ENCODE peak calls at places on chromosomes 12 and 14, in six cellular contexts. One of them, this sample, is unnamed.

GRCh38 chr14:100416921-100417451 is 93.8 kb downstream of the SLC25A47 start:
- DNase-seq in hepatic stellate cell: peak
- DNase-seq in activated gamma-delta T cell treated with Interleukin-2 at 50 U/mL for 16 hours: no peak
- DNase-seq in lower leg skin: no peak
- DNase-seq in stimulated activated CD4-positive, alpha-beta T cell treated with anti-CD3 and anti-CD28 coated beads, Interleukin-2, amount 100 ng/mL, for 24 hours: no peak
- DNase-seq in psoas muscle: no peak
- DNase-seq in this sample: no peak

GRCh38 chr14:101017209-101017608 is 113.7 kb upstream of the RTL1 start:
- DNase-seq in stimulated activated CD4-positive, alpha-beta T cell treated with anti-CD3 and anti-CD28 coated beads, Interleukin-2, amount 100 ng/mL, for 24 hours: no peak
- DNase-seq in hepatic stellate cell: no peak
- DNase-seq in lower leg skin: no peak
- DNase-seq in activated gamma-delta T cell treated with Interleukin-2 at 50 U/mL for 16 hours: no peak
- DNase-seq in psoas muscle: no peak
- DNase-seq in this sample: no peak

GRCh38 chr14:44564908-44565307 is 57.8 kb upstream of the FSCB start:
- DNase-seq in activated gamma-delta T cell treated with Interleukin-2 at 50 U/mL for 16 hours: no peak
- DNase-seq in hepatic stellate cell: no peak
- DNase-seq in lower leg skin: no peak
- DNase-seq in stimulated activated CD4-positive, alpha-beta T cell treated with anti-CD3 and anti-CD28 coated beads, Interleukin-2, amount 100 ng/mL, for 24 hours: no peak
- DNase-seq in psoas muscle: no peak
- DNase-seq in this sample: no peak

GRCh38 chr14:101037021-101037817 is 133.7 kb upstream of the RTL1 start:
- DNase-seq in stimulated activated CD4-positive, alpha-beta T cell treated with anti-CD3 and anti-CD28 coated beads, Interleukin-2, amount 100 ng/mL, for 24 hours: no peak
- DNase-seq in lower leg skin: no peak
- DNase-seq in hepatic stellate cell: no peak
- DNase-seq in activated gamma-delta T cell treated with Interleukin-2 at 50 U/mL for 16 hours: no peak
- DNase-seq in psoas muscle: no peak
- DNase-seq in this sample: no peak

GRCh38 chr14:76067536-76067935 is 82.0 kb downstream of the IFT43 start:
- DNase-seq in hepatic stellate cell: no peak
- DNase-seq in stimulated activated CD4-positive, alpha-beta T cell treated with anti-CD3 and anti-CD28 coated beads, Interleukin-2, amount 100 ng/mL, for 24 hours: no peak
- DNase-seq in activated gamma-delta T cell treated with Interleukin-2 at 50 U/mL for 16 hours: no peak
- DNase-seq in psoas muscle: no peak
- DNase-seq in lower leg skin: no peak
- DNase-seq in this sample: no peak

GRCh38 chr12:452667-453210 is 7.0 kb upstream of the B4GALNT3 start:
- DNase-seq in lower leg skin: no peak
- DNase-seq in psoas muscle: peak
- DNase-seq in activated gamma-delta T cell treated with Interleukin-2 at 50 U/mL for 16 hours: peak
- DNase-seq in stimulated activated CD4-positive, alpha-beta T cell treated with anti-CD3 and anti-CD28 coated beads, Interleukin-2, amount 100 ng/mL, for 24 hours: peak
- DNase-seq in hepatic stellate cell: no peak
- DNase-seq in this sample: peak

GRCh38 chr12:106429636-106430035 is 72.1 kb downstream of the POLR3B start:
- DNase-seq in hepatic stellate cell: no peak
- DNase-seq in lower leg skin: no peak
- DNase-seq in stimulated activated CD4-positive, alpha-beta T cell treated with anti-CD3 and anti-CD28 coated beads, Interleukin-2, amount 100 ng/mL, for 24 hours: no peak
- DNase-seq in psoas muscle: no peak
- DNase-seq in activated gamma-delta T cell treated with Interleukin-2 at 50 U/mL for 16 hours: no peak
- DNase-seq in this sample: no peak

GRCh38 chr12:103249614-103250013 is 246.2 kb downstream of the C12orf42 start:
- DNase-seq in psoas muscle: no peak
- DNase-seq in lower leg skin: no peak
- DNase-seq in hepatic stellate cell: no peak
- DNase-seq in stimulated activated CD4-positive, alpha-beta T cell treated with anti-CD3 and anti-CD28 coated beads, Interleukin-2, amount 100 ng/mL, for 24 hours: no peak
- DNase-seq in activated gamma-delta T cell treated with Interleukin-2 at 50 U/mL for 16 hours: no peak
- DNase-seq in this sample: no peak

GRCh38 chr14:31388687-31389413 is 31.5 kb downstream of the HEATR5A start:
- DNase-seq in activated gamma-delta T cell treated with Interleukin-2 at 50 U/mL for 16 hours: no peak
- DNase-seq in hepatic stellate cell: peak
- DNase-seq in stimulated activated CD4-positive, alpha-beta T cell treated with anti-CD3 and anti-CD28 coated beads, Interleukin-2, amount 100 ng/mL, for 24 hours: no peak
- DNase-seq in lower leg skin: no peak
- DNase-seq in psoas muscle: no peak
- DNase-seq in this sample: no peak

GRCh38 chr14:20631821-20632389 is 9.6 kb downstream of the OR6S1 start:
- DNase-seq in psoas muscle: peak
- DNase-seq in hepatic stellate cell: no peak
- DNase-seq in lower leg skin: no peak
- DNase-seq in stimulated activated CD4-positive, alpha-beta T cell treated with anti-CD3 and anti-CD28 coated beads, Interleukin-2, amount 100 ng/mL, for 24 hours: no peak
- DNase-seq in activated gamma-delta T cell treated with Interleukin-2 at 50 U/mL for 16 hours: no peak
- DNase-seq in this sample: no peak

GRCh38 chr12:109428038-109428629 is 49.0 kb downstream of the KCTD10 start:
- DNase-seq in activated gamma-delta T cell treated with Interleukin-2 at 50 U/mL for 16 hours: peak
- DNase-seq in stimulated activated CD4-positive, alpha-beta T cell treated with anti-CD3 and anti-CD28 coated beads, Interleukin-2, amount 100 ng/mL, for 24 hours: peak
- DNase-seq in lower leg skin: peak
- DNase-seq in psoas muscle: peak
- DNase-seq in hepatic stellate cell: peak
- DNase-seq in this sample: peak

GRCh38 chr12:113007166-113007565 is 28.8 kb downstream of the OAS2 start:
- DNase-seq in hepatic stellate cell: peak
- DNase-seq in activated gamma-delta T cell treated with Interleukin-2 at 50 U/mL for 16 hours: no peak
- DNase-seq in psoas muscle: no peak
- DNase-seq in stimulated activated CD4-positive, alpha-beta T cell treated with anti-CD3 and anti-CD28 coated beads, Interleukin-2, amount 100 ng/mL, for 24 hours: no peak
- DNase-seq in lower leg skin: no peak
- DNase-seq in this sample: no peak

GRCh38 chr12:23063206-23063605 is 438.2 kb downstream of the ETNK1 start:
- DNase-seq in stimulated activated CD4-positive, alpha-beta T cell treated with anti-CD3 and anti-CD28 coated beads, Interleukin-2, amount 100 ng/mL, for 24 hours: no peak
- DNase-seq in hepatic stellate cell: no peak
- DNase-seq in activated gamma-delta T cell treated with Interleukin-2 at 50 U/mL for 16 hours: no peak
- DNase-seq in psoas muscle: no peak
- DNase-seq in lower leg skin: no peak
- DNase-seq in this sample: no peak

GRCh38 chr12:42482086-42482819 is 107.3 kb downstream of the PRICKLE1 start:
- DNase-seq in stimulated activated CD4-positive, alpha-beta T cell treated with anti-CD3 and anti-CD28 coated beads, Interleukin-2, amount 100 ng/mL, for 24 hours: no peak
- DNase-seq in hepatic stellate cell: no peak
- DNase-seq in lower leg skin: peak
- DNase-seq in psoas muscle: peak
- DNase-seq in activated gamma-delta T cell treated with Interleukin-2 at 50 U/mL for 16 hours: no peak
- DNase-seq in this sample: no peak

GRCh38 chr12:64995831-64996230 is 125.3 kb downstream of the WIF1 start:
- DNase-seq in lower leg skin: no peak
- DNase-seq in psoas muscle: no peak
- DNase-seq in hepatic stellate cell: no peak
- DNase-seq in activated gamma-delta T cell treated with Interleukin-2 at 50 U/mL for 16 hours: no peak
- DNase-seq in stimulated activated CD4-positive, alpha-beta T cell treated with anti-CD3 and anti-CD28 coated beads, Interleukin-2, amount 100 ng/mL, for 24 hours: no peak
- DNase-seq in this sample: no peak

GRCh38 chr14:102799684-102800562 is 22.7 kb downstream of the TRAF3 start:
- DNase-seq in stimulated activated CD4-positive, alpha-beta T cell treated with anti-CD3 and anti-CD28 coated beads, Interleukin-2, amount 100 ng/mL, for 24 hours: no peak
- DNase-seq in lower leg skin: no peak
- DNase-seq in activated gamma-delta T cell treated with Interleukin-2 at 50 U/mL for 16 hours: no peak
- DNase-seq in hepatic stellate cell: peak
- DNase-seq in psoas muscle: no peak
- DNase-seq in this sample: no peak

GRCh38 chr14:80679273-80679672 is 262.3 kb downstream of the CEP128 start:
- DNase-seq in hepatic stellate cell: no peak
- DNase-seq in stimulated activated CD4-positive, alpha-beta T cell treated with anti-CD3 and anti-CD28 coated beads, Interleukin-2, amount 100 ng/mL, for 24 hours: no peak
- DNase-seq in lower leg skin: no peak
- DNase-seq in psoas muscle: no peak
- DNase-seq in activated gamma-delta T cell treated with Interleukin-2 at 50 U/mL for 16 hours: no peak
- DNase-seq in this sample: no peak

GRCh38 chr14:104694991-104695659 is 5.7 kb downstream of the INF2 start:
- DNase-seq in psoas muscle: no peak
- DNase-seq in lower leg skin: no peak
- DNase-seq in activated gamma-delta T cell treated with Interleukin-2 at 50 U/mL for 16 hours: peak
- DNase-seq in stimulated activated CD4-positive, alpha-beta T cell treated with anti-CD3 and anti-CD28 coated beads, Interleukin-2, amount 100 ng/mL, for 24 hours: no peak
- DNase-seq in hepatic stellate cell: peak
- DNase-seq in this sample: peak

GRCh38 chr12:186006-186625 is 27.8 kb downstream of the SLC6A12 start:
- DNase-seq in activated gamma-delta T cell treated with Interleukin-2 at 50 U/mL for 16 hours: no peak
- DNase-seq in stimulated activated CD4-positive, alpha-beta T cell treated with anti-CD3 and anti-CD28 coated beads, Interleukin-2, amount 100 ng/mL, for 24 hours: no peak
- DNase-seq in psoas muscle: peak
- DNase-seq in hepatic stellate cell: no peak
- DNase-seq in lower leg skin: no peak
- DNase-seq in this sample: no peak

GRCh38 chr12:30874455-30875313 is 51.9 kb upstream of the TSPAN11 start:
- DNase-seq in activated gamma-delta T cell treated with Interleukin-2 at 50 U/mL for 16 hours: no peak
- DNase-seq in hepatic stellate cell: no peak
- DNase-seq in lower leg skin: no peak
- DNase-seq in psoas muscle: no peak
- DNase-seq in stimulated activated CD4-positive, alpha-beta T cell treated with anti-CD3 and anti-CD28 coated beads, Interleukin-2, amount 100 ng/mL, for 24 hours: no peak
- DNase-seq in this sample: no peak

GRCh38 chr12:28537474-28537873 is 347.2 kb downstream of the CCDC91 start:
- DNase-seq in lower leg skin: no peak
- DNase-seq in hepatic stellate cell: no peak
- DNase-seq in psoas muscle: no peak
- DNase-seq in activated gamma-delta T cell treated with Interleukin-2 at 50 U/mL for 16 hours: no peak
- DNase-seq in stimulated activated CD4-positive, alpha-beta T cell treated with anti-CD3 and anti-CD28 coated beads, Interleukin-2, amount 100 ng/mL, for 24 hours: no peak
- DNase-seq in this sample: no peak

GRCh38 chr14:103427485-103428443 is 42.5 kb downstream of the MARK3 start:
- DNase-seq in psoas muscle: no peak
- DNase-seq in activated gamma-delta T cell treated with Interleukin-2 at 50 U/mL for 16 hours: no peak
- DNase-seq in lower leg skin: no peak
- DNase-seq in stimulated activated CD4-positive, alpha-beta T cell treated with anti-CD3 and anti-CD28 coated beads, Interleukin-2, amount 100 ng/mL, for 24 hours: peak
- DNase-seq in hepatic stellate cell: no peak
- DNase-seq in this sample: peak

GRCh38 chr12:14099994-14100393 is 118.6 kb upstream of the GRIN2B start:
- DNase-seq in psoas muscle: no peak
- DNase-seq in lower leg skin: no peak
- DNase-seq in stimulated activated CD4-positive, alpha-beta T cell treated with anti-CD3 and anti-CD28 coated beads, Interleukin-2, amount 100 ng/mL, for 24 hours: no peak
- DNase-seq in hepatic stellate cell: no peak
- DNase-seq in activated gamma-delta T cell treated with Interleukin-2 at 50 U/mL for 16 hours: no peak
- DNase-seq in this sample: no peak

GRCh38 chr12:12983420-12984035 is 16.5 kb downstream of the HEBP1 start:
- DNase-seq in hepatic stellate cell: peak
- DNase-seq in activated gamma-delta T cell treated with Interleukin-2 at 50 U/mL for 16 hours: no peak
- DNase-seq in stimulated activated CD4-positive, alpha-beta T cell treated with anti-CD3 and anti-CD28 coated beads, Interleukin-2, amount 100 ng/mL, for 24 hours: no peak
- DNase-seq in psoas muscle: no peak
- DNase-seq in lower leg skin: no peak
- DNase-seq in this sample: no peak

GRCh38 chr12:19450362-19450761 is 11.1 kb downstream of the AEBP2 start:
- DNase-seq in hepatic stellate cell: no peak
- DNase-seq in lower leg skin: no peak
- DNase-seq in stimulated activated CD4-positive, alpha-beta T cell treated with anti-CD3 and anti-CD28 coated beads, Interleukin-2, amount 100 ng/mL, for 24 hours: no peak
- DNase-seq in psoas muscle: no peak
- DNase-seq in activated gamma-delta T cell treated with Interleukin-2 at 50 U/mL for 16 hours: no peak
- DNase-seq in this sample: no peak

GRCh38 chr14:26867171-26867757 is 269.4 kb upstream of the NOVA1 start:
- DNase-seq in psoas muscle: no peak
- DNase-seq in lower leg skin: peak
- DNase-seq in hepatic stellate cell: no peak
- DNase-seq in activated gamma-delta T cell treated with Interleukin-2 at 50 U/mL for 16 hours: no peak
- DNase-seq in stimulated activated CD4-positive, alpha-beta T cell treated with anti-CD3 and anti-CD28 coated beads, Interleukin-2, amount 100 ng/mL, for 24 hours: no peak
- DNase-seq in this sample: no peak

GRCh38 chr12:19707948-19708409 is 268.7 kb downstream of the AEBP2 start:
- DNase-seq in stimulated activated CD4-positive, alpha-beta T cell treated with anti-CD3 and anti-CD28 coated beads, Interleukin-2, amount 100 ng/mL, for 24 hours: no peak
- DNase-seq in lower leg skin: no peak
- DNase-seq in hepatic stellate cell: no peak
- DNase-seq in psoas muscle: no peak
- DNase-seq in activated gamma-delta T cell treated with Interleukin-2 at 50 U/mL for 16 hours: no peak
- DNase-seq in this sample: no peak

GRCh38 chr12:6632026-6632978 is 3.5 kb downstream of the LPAR5 start:
- DNase-seq in activated gamma-delta T cell treated with Interleukin-2 at 50 U/mL for 16 hours: peak
- DNase-seq in psoas muscle: peak
- DNase-seq in lower leg skin: peak
- DNase-seq in stimulated activated CD4-positive, alpha-beta T cell treated with anti-CD3 and anti-CD28 coated beads, Interleukin-2, amount 100 ng/mL, for 24 hours: no peak
- DNase-seq in hepatic stellate cell: no peak
- DNase-seq in this sample: peak

GRCh38 chr12:115920395-115921183 is 356.9 kb downstream of the MED13L start:
- DNase-seq in psoas muscle: no peak
- DNase-seq in activated gamma-delta T cell treated with Interleukin-2 at 50 U/mL for 16 hours: no peak
- DNase-seq in lower leg skin: no peak
- DNase-seq in hepatic stellate cell: no peak
- DNase-seq in stimulated activated CD4-positive, alpha-beta T cell treated with anti-CD3 and anti-CD28 coated beads, Interleukin-2, amount 100 ng/mL, for 24 hours: no peak
- DNase-seq in this sample: no peak

GRCh38 chr12:13198240-13198639 is 1.7 kb downstream of the EMP1 start:
- DNase-seq in hepatic stellate cell: no peak
- DNase-seq in psoas muscle: no peak
- DNase-seq in activated gamma-delta T cell treated with Interleukin-2 at 50 U/mL for 16 hours: no peak
- DNase-seq in lower leg skin: no peak
- DNase-seq in stimulated activated CD4-positive, alpha-beta T cell treated with anti-CD3 and anti-CD28 coated beads, Interleukin-2, amount 100 ng/mL, for 24 hours: no peak
- DNase-seq in this sample: no peak

GRCh38 chr14:95293474-95293873 is 26.2 kb downstream of the CLMN start:
- DNase-seq in stimulated activated CD4-positive, alpha-beta T cell treated with anti-CD3 and anti-CD28 coated beads, Interleukin-2, amount 100 ng/mL, for 24 hours: no peak
- DNase-seq in hepatic stellate cell: no peak
- DNase-seq in activated gamma-delta T cell treated with Interleukin-2 at 50 U/mL for 16 hours: no peak
- DNase-seq in psoas muscle: no peak
- DNase-seq in lower leg skin: no peak
- DNase-seq in this sample: no peak

GRCh38 chr12:63003223-63003819 is 68.4 kb upstream of the PPM1H start:
- DNase-seq in psoas muscle: no peak
- DNase-seq in lower leg skin: no peak
- DNase-seq in activated gamma-delta T cell treated with Interleukin-2 at 50 U/mL for 16 hours: no peak
- DNase-seq in hepatic stellate cell: no peak
- DNase-seq in stimulated activated CD4-positive, alpha-beta T cell treated with anti-CD3 and anti-CD28 coated beads, Interleukin-2, amount 100 ng/mL, for 24 hours: no peak
- DNase-seq in this sample: no peak

GRCh38 chr12:55760663-55761062 is 17.7 kb downstream of the GDF11 start:
- DNase-seq in stimulated activated CD4-positive, alpha-beta T cell treated with anti-CD3 and anti-CD28 coated beads, Interleukin-2, amount 100 ng/mL, for 24 hours: peak
- DNase-seq in activated gamma-delta T cell treated with Interleukin-2 at 50 U/mL for 16 hours: no peak
- DNase-seq in lower leg skin: no peak
- DNase-seq in psoas muscle: no peak
- DNase-seq in hepatic stellate cell: no peak
- DNase-seq in this sample: no peak

GRCh38 chr12:43315961-43316360 is 236.0 kb downstream of the ADAMTS20 start:
- DNase-seq in lower leg skin: no peak
- DNase-seq in stimulated activated CD4-positive, alpha-beta T cell treated with anti-CD3 and anti-CD28 coated beads, Interleukin-2, amount 100 ng/mL, for 24 hours: no peak
- DNase-seq in hepatic stellate cell: no peak
- DNase-seq in psoas muscle: no peak
- DNase-seq in activated gamma-delta T cell treated with Interleukin-2 at 50 U/mL for 16 hours: no peak
- DNase-seq in this sample: no peak

GRCh38 chr14:100473249-100473648 is 114.0 kb downstream of the BEGAIN start:
- DNase-seq in psoas muscle: no peak
- DNase-seq in hepatic stellate cell: no peak
- DNase-seq in lower leg skin: no peak
- DNase-seq in activated gamma-delta T cell treated with Interleukin-2 at 50 U/mL for 16 hours: no peak
- DNase-seq in stimulated activated CD4-positive, alpha-beta T cell treated with anti-CD3 and anti-CD28 coated beads, Interleukin-2, amount 100 ng/mL, for 24 hours: no peak
- DNase-seq in this sample: no peak

GRCh38 chr14:100440207-100440631 is 117.1 kb downstream of the SLC25A47 start:
- DNase-seq in lower leg skin: peak
- DNase-seq in hepatic stellate cell: peak
- DNase-seq in stimulated activated CD4-positive, alpha-beta T cell treated with anti-CD3 and anti-CD28 coated beads, Interleukin-2, amount 100 ng/mL, for 24 hours: no peak
- DNase-seq in activated gamma-delta T cell treated with Interleukin-2 at 50 U/mL for 16 hours: no peak
- DNase-seq in psoas muscle: peak
- DNase-seq in this sample: no peak

This sample was measured in activated T-helper 2 cell treated with anti-CD3 and anti-CD28 coated beads, Interferon-gamma antibody, Interleukin-2, Interleukin-4, amounts not matched to agents 10 μg/mL and 5 μg/mL and 100 μg/mL, durations not matched to agents 14 hours and 24 hours and 36 hours.